ENCODE peak calls at places on chromosomes 2 and 18, in nine cellular contexts. F, N, A, V, S, Y, T, U and E are unnamed samples.
A peak's percentile ranks its signal among the peaks of the same experiment; 100 is the strongest.

GRCh38 chr2:138497294-138497693 is 4.3 kb upstream of the SPOPL start:
- DNase-seq in F (no peak), N (no peak), A (no peak), V (no peak), S (no peak), Y (no peak), T (no peak), U (no peak), E (no peak)

GRCh38 chr18:78889250-78889649 is 90.4 kb upstream of the SALL3 start:
- DNase-seq in F (no peak), N (no peak), A (no peak), V (no peak), S (no peak), Y (no peak), T (no peak), U (no peak), E (no peak)

GRCh38 chr2:195470622-195471021 is 186.4 kb upstream of the SLC39A10 start:
- DNase-seq in F (no peak), N (no peak), A (no peak), V (no peak), S (no peak), Y (no peak), T (no peak), U (no peak), E (no peak)

GRCh38 chr2:222548997-222549396 is 106.9 kb downstream of the FARSB start:
- DNase-seq in F (no peak), N (no peak), A (no peak), V (no peak), S (no peak), Y (no peak), T (no peak), U (no peak), E (no peak)

GRCh38 chr2:235051436-235052260 is 99.8 kb downstream of the SH3BP4 start:
- DNase-seq in F (no peak), N (no peak), A (no peak), V (peak; percentile 15), S (no peak), Y (no peak), T (no peak), U (no peak), E (no peak)

GRCh38 chr2:219003267-219003634 is 10.0 kb upstream of the CRYBA2 start:
- DNase-seq in F (no peak), N (no peak), A (no peak), V (no peak), S (no peak), Y (no peak), T (peak; percentile 67), U (no peak), E (peak; percentile 96)

GRCh38 chr2:37993135-37993534 is 68.0 kb downstream of the RMDN2 start:
- DNase-seq in F (no peak), N (no peak), A (no peak), V (no peak), S (no peak), Y (no peak), T (no peak), U (no peak), E (no peak)

GRCh38 chr18:24514439-24514838 is 54.0 kb downstream of the HRH4 start:
- DNase-seq in F (no peak), N (peak; percentile 15), A (no peak), V (peak; percentile 8), S (peak; percentile 24), Y (no peak), T (peak; percentile 25), U (no peak), E (peak; percentile 39)

GRCh38 chr2:209721497-209721896 is 50.1 kb upstream of the UNC80 start:
- DNase-seq in F (no peak), N (no peak), A (no peak), V (no peak), S (no peak), Y (no peak), T (no peak), U (no peak), E (no peak)

GRCh38 chr18:36296591-36297418 is 708 bp upstream of the FHOD3 start:
- DNase-seq in F (no peak), N (peak; percentile 83), A (peak; percentile 50), V (peak; percentile 64), S (peak; percentile 72), Y (no peak), T (peak; percentile 88), U (no peak), E (peak; percentile 86)

GRCh38 chr2:240626531-240627300 is 1.4 kb downstream of the GPR35 start:
- DNase-seq in F (no peak), N (no peak), A (no peak), V (no peak), S (peak; percentile 7), Y (peak; percentile 29), T (no peak), U (no peak), E (peak; percentile 56)

GRCh38 chr18:31500161-31500688 is 2.2 kb downstream of the DSG2 start:
- DNase-seq in F (no peak), N (no peak), A (no peak), V (peak; percentile 4), S (no peak), Y (no peak), T (no peak), U (no peak), E (no peak)

GRCh38 chr18:5061785-5062184 is 135.3 kb downstream of the AKAIN1 start:
- DNase-seq in F (no peak), N (no peak), A (no peak), V (no peak), S (no peak), Y (no peak), T (no peak), U (no peak), E (no peak)

GRCh38 chr2:69221960-69222751 is 164.9 kb downstream of the GFPT1 start:
- DNase-seq in F (no peak), N (no peak), A (no peak), V (no peak), S (no peak), Y (no peak), T (peak; percentile 38), U (no peak), E (no peak)

GRCh38 chr18:80179857-80180558 is 67.3 kb downstream of the PARD6G start:
- DNase-seq in F (no peak), N (no peak), A (no peak), V (no peak), S (no peak), Y (no peak), T (no peak), U (no peak), E (no peak)

GRCh38 chr2:98931596-98931995 is 4.4 kb downstream of the CRACDL start:
- DNase-seq in F (no peak), N (no peak), A (no peak), V (no peak), S (no peak), Y (no peak), T (no peak), U (no peak), E (no peak)

GRCh38 chr18:24919141-24919540 is 432.8 kb downstream of the ZNF521 start:
- DNase-seq in F (no peak), N (no peak), A (no peak), V (no peak), S (no peak), Y (no peak), T (no peak), U (no peak), E (no peak)

GRCh38 chr2:102509749-102510148 is 36.7 kb downstream of the SLC9A4 start:
- DNase-seq in F (no peak), N (no peak), A (no peak), V (no peak), S (no peak), Y (no peak), T (no peak), U (no peak), E (no peak)

GRCh38 chr2:173997269-173997668 is 32.1 kb upstream of the SP3 start:
- DNase-seq in F (no peak), N (no peak), A (no peak), V (no peak), S (no peak), Y (no peak), T (peak; percentile 69), U (no peak), E (no peak)

GRCh38 chr2:228063558-228063957 is 117.9 kb downstream of the SPHKAP start:
- DNase-seq in F (no peak), N (no peak), A (no peak), V (no peak), S (no peak), Y (no peak), T (no peak), U (no peak), E (no peak)

GRCh38 chr2:212669761-212670160 is 131.2 kb upstream of the ERBB4 start:
- DNase-seq in F (no peak), N (no peak), A (no peak), V (no peak), S (no peak), Y (no peak), T (no peak), U (no peak), E (no peak)

GRCh38 chr2:199977984-199978415 is 22.6 kb downstream of the MAIP1 start:
- DNase-seq in F (no peak), N (peak; percentile 84), A (no peak), V (no peak), S (no peak), Y (peak; percentile 32), T (peak; percentile 26), U (no peak), E (no peak)

GRCh38 chr2:28982381-28982950 is 1.4 kb downstream of the TOGARAM2 start:
- DNase-seq in F (no peak), N (no peak), A (no peak), V (no peak), S (no peak), Y (no peak), T (no peak), U (no peak), E (peak; percentile 61)

GRCh38 chr18:48611196-48611595 is 72.4 kb downstream of the CTIF start:
- DNase-seq in F (no peak), N (no peak), A (no peak), V (no peak), S (no peak), Y (no peak), T (no peak), U (no peak), E (no peak)

GRCh38 chr2:10914272-10914693 is 2.5 kb downstream of the KCNF1 start:
- DNase-seq in F (no peak), N (peak; percentile 54), A (no peak), V (no peak), S (no peak), Y (no peak), T (peak; percentile 58), U (no peak), E (no peak)

GRCh38 chr2:38224821-38225450 is 149.0 kb upstream of the CYP1B1 start:
- DNase-seq in F (no peak), N (no peak), A (no peak), V (no peak), S (no peak), Y (no peak), T (no peak), U (no peak), E (no peak)

GRCh38 chr2:39898934-39899333 is 119.9 kb upstream of the THUMPD2 start:
- DNase-seq in F (no peak), N (no peak), A (no peak), V (no peak), S (no peak), Y (no peak), T (no peak), U (no peak), E (no peak)

GRCh38 chr2:149152597-149152996 is 114.1 kb downstream of the LYPD6B start:
- DNase-seq in F (no peak), N (no peak), A (no peak), V (no peak), S (no peak), Y (no peak), T (no peak), U (no peak), E (no peak)

GRCh38 chr18:53850918-53851317 is 373.6 kb downstream of the MBD2 start:
- DNase-seq in F (no peak), N (no peak), A (no peak), V (no peak), S (no peak), Y (no peak), T (no peak), U (no peak), E (no peak)

GRCh38 chr18:58583569-58583968 is 45.3 kb downstream of the ALPK2 start:
- DNase-seq in F (no peak), N (no peak), A (no peak), V (no peak), S (no peak), Y (no peak), T (no peak), U (no peak), E (no peak)

GRCh38 chr18:79923896-79924585 is 27.4 kb downstream of the SLC66A2 start:
- DNase-seq in F (no peak), N (no peak), A (no peak), V (no peak), S (no peak), Y (no peak), T (no peak), U (no peak), E (no peak)